ENCODE peak calls at places on chromosome X, in five cellular contexts. Q is heart left ventricle, F is right lobe of liver, W is upper lobe of left lung, A is body of pancreas. J is an unnamed sample.

GRCh38 chrX:74420194-74421035 is 878 bp upstream of the SLC16A2 start:
- DNase-seq in Q (peak), F (peak), W (peak), A (peak), J (peak)

GRCh38 chrX:54427837-54428424 is 12.3 kb upstream of the TSR2 start:
- DNase-seq in Q (no peak), F (no peak), W (no peak), A (peak), J (no peak)

GRCh38 chrX:16718824-16719333 is 533 bp upstream of the SYAP1 start:
- DNase-seq in Q (no peak), F (no peak), W (no peak), A (no peak), J (no peak)

GRCh38 chrX:9566150-9566621 is 101.3 kb downstream of the TBL1X start:
- DNase-seq in Q (peak), F (peak), W (peak), A (peak), J (peak)

GRCh38 chrX:99242001-99242400 is 1168.1 kb downstream of the PCDH19 start:
- DNase-seq in Q (no peak), F (no peak), W (no peak), A (no peak), J (no peak)

GRCh38 chrX:2707334-2707760 is 16.3 kb downstream of the CD99 start:
- DNase-seq in Q (peak), F (peak), W (peak), A (peak), J (peak)

GRCh38 chrX:68703849-68704248 is 56.4 kb downstream of the STARD8 start:
- DNase-seq in Q (no peak), F (no peak), W (no peak), A (no peak), J (no peak)

GRCh38 chrX:134547047-134547679 is 87.2 kb downstream of the HPRT1 start:
- DNase-seq in Q (no peak), F (no peak), W (no peak), A (no peak), J (no peak)

GRCh38 chrX:155215443-155216178 is 649 bp upstream of the VBP1 start:
- DNase-seq in Q (no peak), F (no peak), W (no peak), A (no peak), J (no peak)

GRCh38 chrX:118644378-118644777 is 83.0 kb upstream of the IL13RA1 start:
- DNase-seq in Q (no peak), F (no peak), W (no peak), A (no peak), J (no peak)

GRCh38 chrX:40171513-40172168 is 73.9 kb upstream of the BCOR start:
- DNase-seq in Q (no peak), F (peak), W (no peak), A (no peak), J (peak)

GRCh38 chrX:34956915-34957314 is 14.3 kb downstream of the FAM47B start:
- DNase-seq in Q (no peak), F (no peak), W (no peak), A (no peak), J (no peak)

GRCh38 chrX:40148439-40149285 is 50.9 kb upstream of the BCOR start:
- DNase-seq in Q (no peak), F (no peak), W (no peak), A (no peak), J (no peak)

GRCh38 chrX:133897593-133898163 is 87.7 kb downstream of the GPC3 start:
- DNase-seq in Q (no peak), F (no peak), W (no peak), A (no peak), J (no peak)

GRCh38 chrX:16711219-16712115 is 1.0 kb downstream of the CTPS2 start:
- DNase-seq in Q (peak), F (peak), W (no peak), A (peak), J (peak)

GRCh38 chrX:150225266-150225665 is 137.9 kb upstream of the MAMLD1 start:
- DNase-seq in Q (no peak), F (no peak), W (no peak), A (no peak), J (no peak)

GRCh38 chrX:109266034-109266433 is 215.9 kb downstream of the GUCY2F start:
- DNase-seq in Q (no peak), F (no peak), W (no peak), A (no peak), J (no peak)

GRCh38 chrX:73850124-73851013 is 287.4 kb downstream of the CHIC1 start:
- DNase-seq in Q (peak), F (peak), W (peak), A (peak), J (peak)

GRCh38 chrX:13059676-13060499 is 15.5 kb upstream of the FAM9C start:
- DNase-seq in Q (no peak), F (no peak), W (no peak), A (no peak), J (no peak)

GRCh38 chrX:150880808-150881165 is 17.7 kb downstream of the CD99L2 start:
- DNase-seq in Q (no peak), F (no peak), W (peak), A (no peak), J (no peak)

GRCh38 chrX:12360389-12360788 is 222.1 kb downstream of the FRMPD4 start:
- DNase-seq in Q (no peak), F (no peak), W (no peak), A (no peak), J (no peak)

GRCh38 chrX:151763711-151764110 is 29.2 kb downstream of the CNGA2 start:
- DNase-seq in Q (no peak), F (no peak), W (no peak), A (no peak), J (no peak)

GRCh38 chrX:6095469-6095868 is 133.2 kb downstream of the NLGN4X start:
- DNase-seq in Q (no peak), F (no peak), W (no peak), A (no peak), J (no peak)

GRCh38 chrX:70554523-70554922 is 109.9 kb downstream of the DLG3 start:
- DNase-seq in Q (no peak), F (no peak), W (no peak), A (no peak), J (no peak)

GRCh38 chrX:106874075-106874474 is 29.1 kb downstream of the RIPPLY1 start:
- DNase-seq in Q (no peak), F (no peak), W (no peak), A (no peak), J (no peak)

GRCh38 chrX:38438321-38438720 is 85.9 kb downstream of the OTC start:
- DNase-seq in Q (no peak), F (no peak), W (no peak), A (no peak), J (no peak)

GRCh38 chrX:41664307-41665299 is 24.2 kb upstream of the GPR34 start:
- DNase-seq in Q (no peak), F (no peak), W (no peak), A (no peak), J (no peak)

GRCh38 chrX:130159776-130160175 is 5.9 kb downstream of the AIFM1 start:
- DNase-seq in Q (no peak), F (no peak), W (no peak), A (no peak), J (no peak)
- H3K4me3 ChIP-seq in Q (no peak), F (no peak), W (no peak), A (no peak), J (no peak)

GRCh38 chrX:18973527-18974192 is 10.3 kb downstream of the PHKA2 start:
- DNase-seq in Q (no peak), F (no peak), W (no peak), A (peak), J (peak)
- H3K27ac ChIP-seq in Q (no peak), F (no peak), W (no peak), A (no peak), J (no peak)

GRCh38 chrX:119783026-119783425 is 8.4 kb downstream of the RPL39 start:
- DNase-seq in Q (no peak), F (no peak), W (peak), A (no peak), J (no peak)

GRCh38 chrX:119784747-119785446 is 6.5 kb downstream of the RPL39 start:
- DNase-seq in Q (no peak), F (no peak), W (peak), A (peak), J (peak)
- TF ChIP-seq POLR2A in Q (no peak), F (no peak), W (no peak), A (no peak), J (no peak)

GRCh38 chrX:57070185-57070984 is 51.0 kb downstream of the SPIN2B start:
- DNase-seq in Q (no peak), F (no peak), W (no peak), A (no peak), J (no peak)
- H3K4me3 ChIP-seq in Q (no peak), F (no peak), W (no peak), A (no peak), J (no peak)

GRCh38 chrX:153983321-153983729 is 10.8 kb downstream of the TMEM187 start:
- DNase-seq in Q (no peak), F (no peak), W (peak), A (no peak), J (no peak)
- H3K27ac ChIP-seq in Q (no peak), F (peak), W (no peak), A (no peak), J (no peak)

GRCh38 chrX:132040066-132040465 is 17.0 kb downstream of the STK26 start:
- DNase-seq in Q (no peak), F (no peak), W (no peak), A (no peak), J (no peak)
- TF ChIP-seq POLR2A in Q (no peak), F (no peak), W (no peak), A (no peak), J (no peak)

GRCh38 chrX:67543818-67544217 is at the start of gene AR:
- DNase-seq in Q (peak), F (peak), W (peak), A (peak), J (peak)
- H3K4me3 ChIP-seq in Q (peak), F (peak), W (peak), A (no peak), J (peak)

DNA sequence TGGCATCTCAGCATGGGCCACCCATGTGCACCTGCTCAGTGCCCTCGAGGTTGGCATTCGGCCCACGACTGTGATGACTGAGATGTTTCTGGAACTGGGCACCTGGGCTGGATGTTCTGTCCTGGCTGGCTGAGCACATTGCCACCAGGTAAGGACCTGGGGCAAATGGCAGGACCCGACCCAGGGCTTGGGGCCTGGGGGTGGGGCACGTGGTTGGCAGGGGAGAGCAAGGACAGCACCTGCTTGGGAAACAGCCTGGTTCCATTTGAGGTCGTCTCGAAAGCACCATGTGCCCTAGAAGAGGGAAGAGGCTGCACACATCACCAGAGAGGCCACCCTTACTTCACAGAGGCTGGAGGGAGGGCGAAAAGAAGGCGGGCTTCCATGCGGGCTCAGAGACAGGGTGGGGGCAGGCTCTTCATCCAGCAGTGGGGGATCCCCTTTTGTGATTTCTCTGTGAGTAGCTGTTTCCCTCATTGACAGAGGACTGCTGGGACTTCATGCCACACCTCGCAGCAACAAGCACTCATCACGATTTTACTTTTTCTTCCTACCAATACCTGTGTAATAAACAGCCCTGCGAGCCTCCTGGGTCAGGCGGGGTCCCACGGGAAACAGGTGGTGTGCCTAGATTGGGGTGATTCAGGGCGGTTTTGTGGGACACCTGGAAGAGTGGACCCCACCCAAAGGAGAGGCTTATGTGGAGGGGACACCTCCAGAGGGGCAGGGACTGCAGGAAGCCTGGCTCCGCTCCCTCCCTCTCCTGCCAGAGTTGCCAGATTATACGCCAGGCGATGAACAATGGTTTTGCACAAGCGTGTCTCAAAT is 12.0 kb downstream of the TMEM187 start:
- DNase-seq in Q (no peak), F (no peak), W (peak), A (peak), J (no peak)
- H3K27ac ChIP-seq in Q (no peak), F (peak), W (no peak), A (peak), J (peak)

J was measured in thyroid gland.